ENCODE peak calls at places on chromosomes 1 and 21, in nine cellular contexts. G is dorsolateral prefrontal cortex, T is PC-3, U is AG10803, O is choroid plexus epithelial cell, X is NB4, L is adrenal gland, H is endodermal cell, F is heart left ventricle. D is an unnamed sample.

GRCh38 chr1:9366298-9366697 is 73.6 kb downstream of the SPSB1 start:
- DNase-seq in L (no peak), X (no peak), O (no peak), U (no peak), G (no peak), T (no peak), F (no peak), H (no peak), D (no peak)

GRCh38 chr1:17551755-17552234 is 12.3 kb downstream of the ARHGEF10L start:
- DNase-seq in G (no peak), L (peak), O (peak), X (no peak), H (peak), F (no peak), U (peak), T (peak), D (peak)

GRCh38 chr1:65846911-65847310 is 54.2 kb downstream of the PDE4B start:
- DNase-seq in F (no peak), T (no peak), X (no peak), H (no peak), L (no peak), G (no peak), O (peak), U (peak), D (no peak)

GRCh38 chr1:16718908-16719533 is 21.3 kb upstream of the RNU1-4 start:
- DNase-seq in T (peak), G (no peak), F (no peak), H (peak), O (no peak), X (no peak), U (no peak), L (no peak), D (no peak)

GRCh38 chr1:207740224-207740623 is 11.6 kb upstream of the CD46 start:
- DNase-seq in H (no peak), L (no peak), O (no peak), F (no peak), X (no peak), T (peak), G (no peak), U (no peak), D (no peak)

GRCh38 chr1:246454655-246455054 is 52.4 kb downstream of the SMYD3 start:
- DNase-seq in U (peak), O (no peak), G (no peak), F (no peak), X (no peak), T (no peak), L (no peak), H (no peak), D (no peak)

GRCh38 chr1:21657456-21658190 is 11.5 kb downstream of the RAP1GAP start:
- DNase-seq in H (peak), X (no peak), G (no peak), U (no peak), O (no peak), T (no peak), L (no peak), F (no peak), D (no peak)

GRCh38 chr1:94888201-94888600 is 38.7 kb downstream of the CNN3 start:
- DNase-seq in X (no peak), F (no peak), O (no peak), L (no peak), T (no peak), U (no peak), G (no peak), H (no peak), D (no peak)

GRCh38 chr1:38589036-38589435 is 270.5 kb downstream of the RRAGC start:
- DNase-seq in G (no peak), X (no peak), T (no peak), F (peak), O (peak), L (no peak), H (peak), U (no peak), D (no peak)

GRCh38 chr1:27152829-27153548 is 1.9 kb downstream of the SLC9A1 start:
- DNase-seq in G (no peak), F (no peak), X (no peak), H (peak), O (peak), T (no peak), U (no peak), L (no peak), D (no peak)

GRCh38 chr1:218529691-218530310 is 184.7 kb downstream of the TGFB2 start:
- DNase-seq in X (no peak), L (no peak), G (no peak), T (peak), U (no peak), F (no peak), O (peak), H (no peak), D (no peak)

GRCh38 chr1:20705356-20705755 is 12.5 kb downstream of the KIF17 start:
- DNase-seq in O (no peak), T (no peak), X (no peak), U (peak), G (no peak), F (no peak), L (no peak), H (no peak), D (no peak)

GRCh38 chr1:226813671-226814591 is 56.5 kb upstream of the PSEN2 start:
- DNase-seq in U (no peak), G (no peak), H (no peak), L (no peak), O (no peak), X (no peak), T (no peak), F (no peak), D (no peak)

GRCh38 chr1:20633190-20634064 is at the start of gene PINK1:
- DNase-seq in X (peak), T (peak), G (peak), U (peak), O (peak), F (peak), L (peak), H (peak), D (peak)

GRCh38 chr1:230087034-230087721 is 20.1 kb downstream of the GALNT2 start:
- DNase-seq in O (no peak), G (no peak), X (peak), U (no peak), T (no peak), L (no peak), H (peak), F (no peak), D (no peak)

GRCh38 chr1:118928739-118929554 is 59.2 kb downstream of the TBX15 start:
- DNase-seq in L (no peak), U (peak), G (no peak), F (no peak), H (peak), X (peak), T (peak), O (peak), D (peak)

GRCh38 chr1:19327736-19328135 is 15.6 kb downstream of the SLC66A1 start:
- DNase-seq in X (no peak), L (no peak), O (no peak), F (no peak), G (no peak), T (no peak), U (no peak), H (no peak), D (no peak)

GRCh38 chr1:16010837-16011236 is 6.8 kb downstream of the SRARP start:
- DNase-seq in L (no peak), O (no peak), H (no peak), X (no peak), F (no peak), T (no peak), U (no peak), G (no peak), D (no peak)

GRCh38 chr21:14737922-14738321 is 191.8 kb upstream of the SAMSN1 start:
- DNase-seq in T (peak), X (peak), L (peak), O (peak), H (no peak), G (no peak), U (peak), F (no peak), D (peak)

GRCh38 chr1:228259951-228260350 is 52.1 kb downstream of the OBSCN start:
- DNase-seq in G (no peak), X (no peak), U (no peak), L (no peak), O (no peak), F (no peak), T (no peak), H (peak), D (no peak)

GRCh38 chr1:199264911-199265310 is 626.1 kb downstream of the PTPRC start:
- DNase-seq in H (no peak), O (no peak), L (no peak), F (no peak), T (no peak), U (no peak), X (no peak), G (no peak), D (no peak)

GRCh38 chr1:43975249-43975961 is 645 bp downstream of the ATP6V0B start:
- DNase-seq in L (peak), F (peak), U (peak), T (no peak), G (no peak), O (peak), H (peak), X (peak), D (no peak)

GRCh38 chr1:8409666-8410065 is 91.8 kb downstream of the SLC45A1 start:
- DNase-seq in F (no peak), U (no peak), L (no peak), X (no peak), H (no peak), G (no peak), O (no peak), T (no peak), D (no peak)

GRCh38 chr21:31526040-31526439 is 133.5 kb upstream of the SOD1 start:
- DNase-seq in F (no peak), U (no peak), G (no peak), O (peak), T (peak), H (peak), L (no peak), X (no peak), D (peak)

GRCh38 chr1:191700922-191701321 is 457.3 kb upstream of the RGS18 start:
- DNase-seq in H (no peak), L (no peak), O (no peak), F (no peak), U (no peak), G (no peak), X (no peak), T (no peak), D (no peak)

GRCh38 chr1:191702124-191702523 is 456.1 kb upstream of the RGS18 start:
- DNase-seq in O (no peak), F (no peak), U (no peak), X (no peak), H (no peak), T (peak), G (no peak), L (no peak), D (no peak)

GRCh38 chr1:191695865-191696264 is 462.4 kb upstream of the RGS18 start:
- DNase-seq in X (no peak), L (no peak), G (no peak), F (no peak), O (no peak), T (no peak), H (no peak), U (no peak), D (peak)

GRCh38 chr1:191696371-191696770 is 461.9 kb upstream of the RGS18 start:
- DNase-seq in G (no peak), L (no peak), T (no peak), U (no peak), F (no peak), X (no peak), O (no peak), H (no peak), D (no peak)

DNA sequence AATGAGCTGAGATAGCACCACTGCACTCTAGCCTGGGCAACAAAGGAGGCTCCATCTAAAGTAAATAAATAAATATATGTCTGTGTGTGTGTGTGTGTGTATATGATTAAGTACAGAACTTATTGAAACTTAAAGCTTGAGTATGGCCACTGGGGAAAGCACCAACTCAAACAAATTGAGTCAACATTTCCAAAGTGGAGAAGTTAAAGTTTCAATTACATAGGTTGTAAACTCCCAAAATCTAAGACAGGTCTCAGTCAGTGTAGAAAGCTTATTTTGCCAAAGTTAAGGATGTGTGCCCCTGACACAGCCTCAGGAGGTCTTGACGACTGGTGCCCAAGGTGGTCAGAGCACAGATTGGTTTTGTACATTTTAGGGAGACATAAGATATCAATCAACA is 458.9 kb upstream of the RGS18 start:
- DNase-seq in U (no peak), T (no peak), G (no peak), O (no peak), X (no peak), F (no peak), H (no peak), L (no peak), D (no peak)
- TF ChIP-seq CTCF in U (no peak), T (no peak), G (no peak), O (no peak), X (no peak), F (no peak), H (no peak), L (no peak), D (no peak)

DNA sequence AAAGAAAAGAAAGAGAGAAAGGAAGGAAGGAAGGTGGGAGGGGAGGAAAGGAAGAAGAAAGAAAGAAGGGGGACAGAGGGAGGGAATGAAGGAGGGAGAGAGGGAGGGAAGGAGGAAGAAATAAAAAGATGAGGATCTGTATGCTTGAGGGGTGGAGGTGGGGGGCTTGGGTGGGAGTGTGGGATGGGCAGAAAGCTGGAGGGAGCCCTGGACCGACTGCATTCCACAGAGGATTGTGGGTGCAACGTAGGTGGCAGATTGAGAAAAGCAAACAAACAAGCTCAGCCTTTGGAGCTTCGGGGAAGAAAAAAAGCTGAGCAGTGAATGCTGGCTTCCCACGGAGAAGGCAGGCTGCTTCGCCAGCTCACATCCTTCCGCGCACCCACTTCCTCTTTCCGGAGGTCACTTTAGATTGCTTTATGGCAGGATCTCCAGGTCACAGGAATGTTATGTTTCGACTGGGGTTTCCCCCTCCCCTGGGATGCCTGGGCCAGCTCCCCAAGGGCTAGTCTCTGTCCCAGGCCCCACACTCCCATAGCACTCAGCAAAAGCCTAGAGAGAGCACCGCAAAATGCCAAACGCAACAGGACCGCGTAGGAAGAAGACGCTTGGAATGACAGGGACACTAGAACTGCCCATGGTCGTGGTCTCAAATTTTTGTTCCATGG is 20.7 kb upstream of the LGALS8 start:
- DNase-seq in U (peak), T (peak), O (peak), X (peak), F (peak), L (peak), G (no peak), H (peak), D (peak)
- H3K4me3 ChIP-seq in U (peak), T (peak), O (peak), X (peak), F (peak), L (no peak), G (peak), H (peak), D (peak)

GRCh38 chr1:167439301-167439988 is 78.9 kb downstream of the CD247 start:
- DNase-seq in X (peak), G (peak), O (peak), U (no peak), L (peak), F (no peak), T (no peak), H (peak), D (peak)
- TF ChIP-seq CTCF in X (no peak), G (no peak), O (peak), U (no peak), L (no peak), F (no peak), T (no peak), H (peak), D (peak)

DNA sequence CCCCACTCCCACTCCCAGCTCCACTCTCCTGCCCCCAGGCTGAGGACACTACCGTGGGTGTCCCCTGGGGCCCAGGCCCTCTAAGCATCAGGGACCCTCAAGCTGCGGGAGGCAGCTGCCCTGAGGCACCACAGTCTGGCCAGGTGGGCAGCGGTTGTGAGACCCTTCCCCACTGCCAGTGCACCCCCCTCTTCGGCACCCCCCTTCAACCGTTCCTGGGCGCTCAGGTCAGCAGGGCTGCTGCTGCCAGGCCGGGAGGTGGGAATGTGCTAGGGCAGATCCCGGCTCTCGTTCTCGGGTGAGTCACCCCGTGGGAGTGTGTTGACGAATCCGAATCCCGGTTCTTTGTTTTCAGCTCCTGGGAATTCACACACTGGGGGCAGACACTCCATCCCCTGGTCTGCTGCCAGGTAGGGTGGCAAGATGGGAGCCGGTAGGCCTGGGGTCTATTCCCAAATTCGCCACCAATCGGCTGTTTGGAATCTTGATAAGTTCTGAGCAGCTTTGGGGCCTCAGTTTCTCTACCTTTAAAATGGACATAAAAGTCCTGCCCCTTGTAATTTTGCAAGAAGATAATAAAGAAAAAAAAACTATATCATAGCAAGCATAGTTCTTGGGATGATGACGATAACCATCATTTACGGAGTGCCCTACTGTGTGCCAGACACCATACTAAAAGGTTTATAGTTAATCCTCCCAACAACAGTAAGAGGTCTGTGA is 28.5 kb upstream of the CASZ1 start:
- DNase-seq in F (no peak), X (no peak), T (peak), L (no peak), U (peak), G (no peak), H (peak), O (peak), D (peak)
- H3K4me3 ChIP-seq in F (no peak), X (no peak), T (no peak), L (no peak), U (no peak), G (no peak), H (no peak), O (no peak), D (no peak)

GRCh38 chr21:45276620-45277019 is 11.1 kb downstream of the POFUT2 start:
- DNase-seq in L (peak), G (peak), H (peak), T (no peak), X (no peak), F (no peak), U (no peak), O (no peak), D (no peak)

GRCh38 chr21:45279446-45280177 is 8.1 kb downstream of the POFUT2 start:
- DNase-seq in L (peak), T (no peak), X (no peak), G (no peak), O (no peak), H (peak), U (no peak), F (no peak), D (no peak)

GRCh38 chr21:45280178-45280821 is 7.4 kb downstream of the POFUT2 start:
- DNase-seq in X (no peak), L (peak), U (no peak), F (no peak), T (no peak), G (no peak), H (peak), O (no peak), D (no peak)

GRCh38 chr21:45277101-45278045 is 10.3 kb downstream of the POFUT2 start:
- DNase-seq in X (no peak), U (no peak), O (no peak), H (peak), G (no peak), T (no peak), F (no peak), L (peak), D (no peak)

DNA sequence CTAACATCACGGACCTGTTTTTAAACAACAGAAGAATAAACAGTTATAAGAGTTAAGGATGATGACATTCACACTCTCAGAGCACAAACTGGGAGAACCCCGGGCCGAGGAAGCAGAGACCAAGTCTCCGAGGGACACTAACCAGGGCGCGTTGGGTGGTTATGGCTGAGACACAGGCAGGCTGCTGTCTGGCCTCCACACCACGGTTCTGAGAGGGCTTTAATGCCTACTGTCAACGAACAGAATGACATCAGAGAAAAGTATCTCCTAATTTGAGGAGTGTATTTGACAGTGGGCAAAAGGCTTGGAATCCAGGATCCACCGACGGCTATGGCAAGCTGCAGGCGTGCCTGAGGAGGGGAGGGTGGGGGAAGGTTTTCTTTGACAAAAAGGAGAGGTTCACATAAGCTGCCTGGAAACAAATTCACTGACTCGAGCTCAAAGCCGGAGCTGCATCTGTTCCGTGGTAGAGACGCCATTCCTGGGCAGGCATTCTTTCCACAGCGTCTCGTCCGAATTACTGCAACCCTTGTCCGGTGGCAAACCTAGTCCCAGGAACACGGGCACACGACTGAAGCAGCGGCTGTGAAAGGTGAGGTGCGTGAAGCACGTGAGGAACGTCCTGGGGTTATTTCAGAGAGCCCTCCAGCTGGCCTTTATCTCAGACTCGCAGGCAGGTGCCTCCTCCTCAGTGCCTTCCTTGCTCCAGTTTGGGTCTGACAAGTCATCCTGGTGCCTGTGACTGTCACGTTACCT is 9.4 kb downstream of the POFUT2 start:
- DNase-seq in L (peak), O (no peak), H (peak), U (no peak), T (no peak), F (no peak), G (no peak), X (no peak), D (no peak)
- TF ChIP-seq CTCF in L (no peak), O (no peak), H (no peak), U (no peak), T (no peak), F (no peak), G (no peak), X (no peak), D (no peak)

DNA sequence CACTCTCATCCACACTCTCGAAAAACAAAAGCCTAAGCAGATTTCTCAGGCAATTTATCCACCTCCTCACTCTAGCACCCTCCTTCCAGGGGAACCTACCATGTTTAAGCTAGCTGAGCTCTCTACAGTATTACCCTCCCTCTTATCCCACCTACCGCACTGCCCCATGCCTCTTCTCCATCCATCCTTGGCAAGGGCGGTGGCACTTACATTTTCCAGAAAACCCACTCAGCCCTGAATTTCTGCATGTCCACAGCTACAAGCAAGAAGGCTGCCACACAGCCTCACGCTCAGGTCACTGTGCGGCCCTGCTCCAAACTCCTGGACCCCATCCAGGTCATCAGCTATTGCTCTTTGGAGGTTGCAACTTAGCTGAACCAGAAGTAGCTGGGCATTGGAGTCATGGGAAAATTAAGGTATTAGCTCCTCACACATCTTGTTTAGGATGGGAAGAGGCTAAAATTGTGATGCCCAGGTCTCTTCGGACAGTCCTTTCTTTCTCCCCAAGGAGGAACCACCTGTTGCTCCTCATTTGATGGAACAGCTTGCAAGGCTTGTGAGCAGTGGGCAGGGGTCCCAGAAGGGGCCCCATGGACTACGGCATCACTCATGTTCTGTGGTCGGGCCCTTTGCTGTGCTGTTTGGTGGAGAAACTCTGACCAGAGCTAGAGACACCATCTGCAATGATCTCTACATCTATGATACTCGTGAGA is 1.1 kb downstream of the KLHDC9 start:
- DNase-seq in L (no peak), H (peak), O (no peak), X (no peak), F (no peak), G (no peak), T (no peak), U (no peak), D (no peak)
- H3K4me3 ChIP-seq in L (no peak), H (peak), O (no peak), X (no peak), F (no peak), G (peak), T (peak), U (no peak), D (no peak)